ENCODE peak calls at places on chromosomes 5 and 9, in eight cellular contexts. E is choroid plexus epithelial cell; D is effector memory CD4-positive, alpha-beta T cell; I is fibroblast of villous mesenchyme; R is cardiac fibroblast; V is CD8-positive, alpha-beta memory T cell; N is kidney; M is fibroblast of lung. U is an unnamed sample.

GRCh38 chr9:83133316-83133715 is 70.4 kb upstream of the RASEF start:
- DNase-seq in E (no peak), D (no peak), I (no peak), R (no peak), V (no peak), N (no peak), M (peak), U (no peak)

GRCh38 chr9:95085861-95086563 is 231.5 kb downstream of the FANCC start:
- DNase-seq in E (no peak), D (no peak), I (no peak), R (no peak), V (no peak), N (no peak), M (no peak), U (no peak)

GRCh38 chr5:95620870-95621838 is 1.3 kb downstream of the GPR150 start:
- DNase-seq in E (peak), D (peak), I (peak), R (peak), V (peak), N (peak), M (peak), U (no peak)

GRCh38 chr9:126317513-126317912 is 9.1 kb upstream of the MVB12B start:
- DNase-seq in E (peak), D (no peak), I (no peak), R (peak), V (peak), N (no peak), M (no peak), U (no peak)

GRCh38 chr9:127650511-127650910 is 38.4 kb downstream of the STXBP1 start:
- DNase-seq in E (no peak), D (no peak), I (no peak), R (no peak), V (no peak), N (no peak), M (no peak), U (no peak)

GRCh38 chr5:154811653-154812465 is 38.5 kb downstream of the FAXDC2 start:
- DNase-seq in E (peak), D (peak), I (peak), R (peak), V (peak), N (no peak), M (peak), U (peak)

GRCh38 chr9:108978121-108978694 is 35.1 kb downstream of the CTNNAL1 start:
- DNase-seq in E (no peak), D (no peak), I (no peak), R (no peak), V (no peak), N (no peak), M (no peak), U (no peak)

GRCh38 chr5:103894882-103895281 is 332.3 kb upstream of the NUDT12 start:
- DNase-seq in E (peak), D (no peak), I (no peak), R (no peak), V (no peak), N (no peak), M (peak), U (no peak)

GRCh38 chr5:77531297-77531696 is 39.2 kb upstream of the WDR41 start:
- DNase-seq in E (no peak), D (no peak), I (no peak), R (no peak), V (no peak), N (no peak), M (no peak), U (no peak)

GRCh38 chr5:134649163-134649916 is 755 bp downstream of the SEC24A start:
- DNase-seq in E (peak), D (no peak), I (peak), R (peak), V (peak), N (peak), M (no peak), U (peak)

GRCh38 chr9:134585746-134586706 is 55.6 kb upstream of the COL5A1 start:
- DNase-seq in E (peak), D (no peak), I (peak), R (peak), V (no peak), N (no peak), M (peak), U (no peak)

GRCh38 chr5:42982107-42982622 is 58.0 kb downstream of the ANXA2R start:
- DNase-seq in E (no peak), D (no peak), I (no peak), R (no peak), V (no peak), N (no peak), M (peak), U (no peak)

GRCh38 chr9:92171281-92171680 is 56.1 kb upstream of the SPTLC1 start:
- DNase-seq in E (no peak), D (no peak), I (no peak), R (no peak), V (no peak), N (no peak), M (no peak), U (no peak)

GRCh38 chr5:133785182-133785581 is 172.8 kb upstream of the FSTL4 start:
- DNase-seq in E (no peak), D (no peak), I (no peak), R (no peak), V (no peak), N (no peak), M (no peak), U (no peak)

GRCh38 chr5:171600736-171601265 is 181.4 kb downstream of the FGF18 start:
- DNase-seq in E (peak), D (no peak), I (no peak), R (no peak), V (no peak), N (no peak), M (peak), U (no peak)

GRCh38 chr5:147901555-147901954 is 4.8 kb downstream of the C5orf46 start:
- DNase-seq in E (peak), D (no peak), I (peak), R (peak), V (no peak), N (no peak), M (peak), U (no peak)

GRCh38 chr5:130908186-130908585 is 256.9 kb downstream of the HINT1 start:
- DNase-seq in E (no peak), D (no peak), I (no peak), R (no peak), V (no peak), N (no peak), M (no peak), U (no peak)

GRCh38 chr5:146580237-146580636 is 64.2 kb upstream of the GPR151 start:
- DNase-seq in E (no peak), D (no peak), I (no peak), R (no peak), V (no peak), N (no peak), M (no peak), U (no peak)

GRCh38 chr9:94623253-94623652 is 16.1 kb downstream of the FBP1 start:
- DNase-seq in E (peak), D (no peak), I (no peak), R (peak), V (no peak), N (no peak), M (peak), U (peak)

GRCh38 chr9:123550797-123551196 is 194.8 kb downstream of the CRB2 start:
- DNase-seq in E (no peak), D (no peak), I (no peak), R (no peak), V (no peak), N (no peak), M (no peak), U (no peak)

GRCh38 chr5:168365581-168366081 is 74.2 kb downstream of the WWC1 start:
- DNase-seq in E (no peak), D (no peak), I (peak), R (no peak), V (no peak), N (peak), M (peak), U (no peak)

GRCh38 chr5:127833999-127834953 is 131.1 kb downstream of the CCDC192 start:
- DNase-seq in E (no peak), D (no peak), I (peak), R (peak), V (no peak), N (no peak), M (peak), U (no peak)

GRCh38 chr9:71766663-71767062 is 1.6 kb downstream of the CEMIP2 start:
- DNase-seq in E (no peak), D (no peak), I (no peak), R (no peak), V (peak), N (no peak), M (no peak), U (no peak)

GRCh38 chr5:156200938-156201792 is 125.8 kb upstream of the SGCD start:
- DNase-seq in E (no peak), D (no peak), I (no peak), R (no peak), V (no peak), N (no peak), M (no peak), U (no peak)
- H3K4me3 ChIP-seq in E (no peak), D (no peak), I (no peak), R (no peak), V (no peak), N (no peak), M (no peak), U (no peak)

DNA sequence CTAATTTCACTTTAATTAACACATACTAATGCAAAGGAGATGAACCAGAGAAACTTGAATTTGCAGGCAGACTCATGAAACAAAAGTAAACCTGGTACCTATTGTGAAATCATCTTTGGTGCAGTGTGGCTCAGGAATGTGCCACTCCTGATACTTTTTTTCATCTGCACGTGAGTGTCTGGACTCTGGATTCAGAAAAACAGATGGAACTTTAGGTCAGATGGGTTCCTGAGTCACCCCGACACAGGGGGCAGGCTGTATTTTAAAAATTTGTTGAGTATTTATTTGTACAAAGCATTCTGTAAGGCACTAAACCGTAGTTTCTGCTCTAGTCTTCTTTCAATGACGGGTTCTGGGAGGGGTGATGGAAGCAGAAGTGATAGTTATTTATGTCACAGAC is 52.2 kb upstream of the TUT7 start:
- DNase-seq in E (peak), D (no peak), I (peak), R (peak), V (no peak), N (no peak), M (peak), U (no peak)
- H3K4me3 ChIP-seq in E (no peak), D (no peak), I (no peak), R (peak), V (no peak), N (no peak), M (no peak), U (no peak)

GRCh38 chr5:109407913-109408312 is 1.9 kb downstream of the PJA2 start:
- DNase-seq in E (no peak), D (no peak), I (no peak), R (peak), V (no peak), N (no peak), M (no peak), U (no peak)
- H3K4me3 ChIP-seq in E (peak), D (peak), I (peak), R (peak), V (peak), N (peak), M (peak), U (peak)

GRCh38 chr5:9562101-9562500 is 16.2 kb upstream of the SEMA5A start:
- DNase-seq in E (peak), D (no peak), I (no peak), R (peak), V (no peak), N (no peak), M (peak), U (no peak)
- H3K4me3 ChIP-seq in E (no peak), D (no peak), I (no peak), R (no peak), V (no peak), N (no peak), M (no peak), U (no peak)

GRCh38 chr5:35854248-35854647 is 2.4 kb upstream of the IL7R start:
- DNase-seq in E (no peak), D (peak), I (no peak), R (no peak), V (peak), N (no peak), M (no peak), U (no peak)

GRCh38 chr5:35852084-35852734 is 4.5 kb upstream of the IL7R start:
- DNase-seq in E (peak), D (no peak), I (no peak), R (no peak), V (peak), N (no peak), M (peak), U (peak)

GRCh38 chr5:35853652-35854051 is 3.0 kb upstream of the IL7R start:
- DNase-seq in E (no peak), D (peak), I (no peak), R (no peak), V (peak), N (no peak), M (no peak), U (no peak)

GRCh38 chr5:35849850-35850249 is 6.8 kb upstream of the IL7R start:
- DNase-seq in E (no peak), D (no peak), I (no peak), R (no peak), V (no peak), N (no peak), M (no peak), U (no peak)

DNA sequence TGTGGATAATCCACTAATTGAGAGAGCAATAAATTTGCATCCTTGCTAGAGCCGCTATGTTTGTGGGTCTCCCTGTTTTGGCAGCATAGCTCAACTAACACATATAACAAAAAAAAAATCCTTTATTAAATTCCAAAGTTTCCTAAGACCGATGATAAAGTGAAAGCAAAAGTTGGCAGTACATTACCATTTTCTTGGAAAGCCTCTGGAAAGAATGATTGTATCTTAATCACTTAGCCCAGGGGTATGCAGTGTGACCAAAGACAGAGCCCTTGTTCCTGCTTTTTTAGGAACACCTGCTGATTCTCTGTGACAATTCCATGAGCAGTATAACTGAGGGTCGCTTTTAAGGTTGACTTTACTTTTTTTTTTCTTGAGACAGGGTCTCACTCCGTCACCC is 5.4 kb upstream of the IL7R start:
- DNase-seq in E (peak), D (no peak), I (no peak), R (no peak), V (no peak), N (no peak), M (peak), U (no peak)
- H3K4me3 ChIP-seq in E (peak), D (no peak), I (peak), R (no peak), V (no peak), N (peak), M (peak), U (no peak)

GRCh38 chr5:1005362-1005851 is 3.2 kb upstream of the NKD2 start:
- DNase-seq in E (no peak), D (no peak), I (no peak), R (no peak), V (no peak), N (no peak), M (no peak), U (no peak)
- H3K4me3 ChIP-seq in E (no peak), D (peak), I (peak), R (no peak), V (no peak), N (peak), M (no peak), U (peak)

GRCh38 chr5:15366676-15367391 is 133.1 kb upstream of the FBXL7 start:
- DNase-seq in E (peak), D (no peak), I (peak), R (peak), V (no peak), N (no peak), M (peak), U (peak)
- H3K4me3 ChIP-seq in E (no peak), D (no peak), I (no peak), R (no peak), V (no peak), N (no peak), M (no peak), U (peak)

GRCh38 chr9:14270358-14271077 is 43.4 kb downstream of the NFIB start:
- DNase-seq in E (peak), D (no peak), I (peak), R (peak), V (no peak), N (no peak), M (peak), U (no peak)
- H3K4me3 ChIP-seq in E (no peak), D (no peak), I (no peak), R (no peak), V (no peak), N (no peak), M (no peak), U (no peak)

GRCh38 chr5:2750026-2750757 is 1.3 kb downstream of the IRX2 start:
- DNase-seq in E (no peak), D (no peak), I (no peak), R (peak), V (no peak), N (no peak), M (no peak), U (no peak)
- H3K4me3 ChIP-seq in E (peak), D (no peak), I (peak), R (peak), V (no peak), N (peak), M (no peak), U (no peak)

GRCh38 chr5:69042500-69042899 is 51.3 kb upstream of the SLC30A5 start:
- DNase-seq in E (no peak), D (no peak), I (no peak), R (no peak), V (no peak), N (no peak), M (no peak), U (no peak)

GRCh38 chr5:69039829-69040228 is 54.0 kb upstream of the SLC30A5 start:
- DNase-seq in E (no peak), D (no peak), I (no peak), R (no peak), V (no peak), N (no peak), M (no peak), U (no peak)

GRCh38 chr5:69038539-69038938 is 55.3 kb upstream of the SLC30A5 start:
- DNase-seq in E (no peak), D (no peak), I (no peak), R (no peak), V (no peak), N (no peak), M (no peak), U (no peak)

GRCh38 chr5:69046375-69046957 is 47.3 kb upstream of the SLC30A5 start:
- DNase-seq in E (no peak), D (no peak), I (peak), R (peak), V (no peak), N (no peak), M (peak), U (peak)

DNA sequence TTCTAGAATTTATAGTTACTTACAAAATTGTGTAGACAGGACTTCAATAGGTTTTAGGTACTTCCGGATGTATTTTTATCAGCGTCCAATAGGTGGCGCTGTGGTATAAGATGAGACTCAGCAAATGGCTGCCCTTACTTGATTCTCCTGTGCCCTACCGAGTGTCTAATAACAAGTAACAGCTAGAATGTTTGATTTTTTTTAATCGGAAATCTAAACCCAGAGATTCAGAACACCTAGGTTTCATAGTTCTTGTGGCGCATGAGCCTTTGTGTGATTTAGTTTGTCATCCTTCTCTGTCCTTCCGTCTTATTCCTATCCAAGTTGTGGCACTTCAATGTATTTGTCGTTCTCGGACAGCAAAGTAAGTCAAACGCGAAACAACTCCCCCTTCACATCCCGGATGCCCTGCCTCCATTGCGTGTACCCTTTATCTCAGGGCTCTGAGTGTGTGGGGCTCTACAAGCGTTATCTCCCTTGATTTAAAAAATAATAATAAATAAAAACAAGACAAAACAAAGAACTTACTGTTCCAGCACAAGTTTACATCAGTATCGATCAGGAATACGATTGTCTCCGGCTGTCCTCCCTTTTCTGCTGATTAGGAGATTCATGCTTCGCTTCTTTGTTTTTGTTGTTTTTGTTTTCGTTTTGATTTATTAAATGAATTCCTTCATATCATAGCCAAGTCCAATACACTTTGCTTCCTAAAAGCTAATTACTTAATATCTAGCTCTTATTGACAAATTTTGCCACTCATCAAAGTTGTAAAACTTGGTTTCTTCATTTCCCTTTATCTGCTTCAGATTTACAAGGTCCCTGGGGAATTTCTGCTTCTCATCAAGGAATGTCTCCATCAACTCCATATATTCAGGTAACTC is 50.7 kb upstream of the SLC30A5 start:
- DNase-seq in E (peak), D (peak), I (peak), R (peak), V (peak), N (no peak), M (peak), U (peak)
- H3K4me3 ChIP-seq in E (peak), D (peak), I (peak), R (peak), V (peak), N (peak), M (peak), U (peak)